ENCODE peak calls at places on chromosomes 1 and 21, in nine cellular contexts. T is IMR-90, J is A549, Q is HCT116, D is tibial nerve, V is endothelial cell of umbilical vein, M is K562, H is sigmoid colon, K is right lobe of liver. P is an unnamed sample.

GRCh38 chr1:48356901-48357300 is 115.1 kb downstream of the SPATA6 start:
- DNase-seq in T (no peak), J (no peak), Q (no peak), D (no peak), V (no peak), M (no peak), H (no peak), K (no peak), P (no peak)

GRCh38 chr1:167145965-167146364 is 52.1 kb downstream of the STYXL2 start:
- DNase-seq in T (no peak), J (no peak), Q (no peak), D (no peak), V (no peak), M (no peak), H (no peak), K (no peak), P (no peak)

GRCh38 chr1:23118957-23119792 is 49.5 kb downstream of the LUZP1 start:
- DNase-seq in T (peak), J (no peak), Q (no peak), D (no peak), V (peak), M (no peak), H (no peak), K (no peak), P (no peak)

GRCh38 chr21:44537930-44538911 is 1.8 kb downstream of the KRTAP10-1 start:
- DNase-seq in T (no peak), J (no peak), Q (no peak), D (no peak), V (no peak), M (no peak), H (peak), K (no peak), P (no peak)

GRCh38 chr1:228022571-228023293 is 15.9 kb downstream of the WNT3A start:
- DNase-seq in T (no peak), J (no peak), Q (no peak), D (no peak), V (no peak), M (no peak), H (peak), K (peak), P (no peak)

GRCh38 chr1:151199860-151200581 is 1.7 kb downstream of the PIP5K1A start:
- DNase-seq in T (peak), J (peak), Q (no peak), D (no peak), V (peak), M (peak), H (peak), K (no peak), P (peak)

GRCh38 chr1:64686828-64687724 is 57.8 kb upstream of the RAVER2 start:
- DNase-seq in T (peak), J (peak), Q (peak), D (no peak), V (peak), M (peak), H (no peak), K (no peak), P (peak)

GRCh38 chr1:119286587-119287181 is 81.9 kb upstream of the HAO2 start:
- DNase-seq in T (peak), J (peak), Q (peak), D (no peak), V (peak), M (peak), H (no peak), K (no peak), P (no peak)

GRCh38 chr1:100249155-100249536 is 488 bp downstream of the DBT start:
- DNase-seq in T (no peak), J (no peak), Q (no peak), D (no peak), V (no peak), M (peak), H (no peak), K (no peak), P (no peak)

GRCh38 chr1:14479865-14480264 is 118.6 kb upstream of the KAZN start:
- DNase-seq in T (no peak), J (no peak), Q (no peak), D (no peak), V (no peak), M (peak), H (no peak), K (no peak), P (no peak)

GRCh38 chr21:38181101-38181500 is 75.7 kb upstream of the KCNJ15 start:
- DNase-seq in T (no peak), J (no peak), Q (no peak), D (no peak), V (no peak), M (no peak), H (no peak), K (no peak), P (no peak)

GRCh38 chr1:1620433-1621139 is 5.3 kb downstream of the MIB2 start:
- DNase-seq in T (no peak), J (no peak), Q (no peak), D (no peak), V (no peak), M (no peak), H (no peak), K (peak), P (no peak)

GRCh38 chr1:162475539-162476185 is 22.0 kb upstream of the UHMK1 start:
- DNase-seq in T (no peak), J (no peak), Q (no peak), D (no peak), V (no peak), M (no peak), H (no peak), K (no peak), P (no peak)

GRCh38 chr1:192170196-192170984 is 12.1 kb downstream of the RGS18 start:
- DNase-seq in T (peak), J (no peak), Q (no peak), D (no peak), V (peak), M (peak), H (no peak), K (no peak), P (no peak)

GRCh38 chr1:172637522-172637921 is 21.4 kb upstream of the FASLG start:
- DNase-seq in T (peak), J (no peak), Q (no peak), D (no peak), V (no peak), M (peak), H (no peak), K (no peak), P (peak)

GRCh38 chr21:41453198-41453597 is 27.2 kb downstream of the MX1 start:
- DNase-seq in T (no peak), J (no peak), Q (no peak), D (no peak), V (no peak), M (no peak), H (no peak), K (no peak), P (no peak)

GRCh38 chr1:38018864-38019343 is 6.4 kb downstream of the UTP11 start:
- DNase-seq in T (peak), J (no peak), Q (no peak), D (no peak), V (peak), M (no peak), H (no peak), K (no peak), P (no peak)

GRCh38 chr1:63920154-63921117 is 146.6 kb downstream of the ROR1 start:
- DNase-seq in T (peak), J (peak), Q (no peak), D (no peak), V (peak), M (no peak), H (no peak), K (no peak), P (no peak)

GRCh38 chr1:44798481-44799365 is 1.5 kb upstream of the PLK3 start:
- DNase-seq in T (no peak), J (no peak), Q (no peak), D (peak), V (no peak), M (no peak), H (peak), K (peak), P (no peak)

GRCh38 chr1:20063861-20064292 is 6.1 kb upstream of the PLA2G5 start:
- DNase-seq in T (peak), J (no peak), Q (no peak), D (no peak), V (peak), M (no peak), H (no peak), K (no peak), P (peak)

GRCh38 chr1:24261977-24262376 is 57.2 kb upstream of the GRHL3 start:
- DNase-seq in T (no peak), J (no peak), Q (no peak), D (no peak), V (no peak), M (no peak), H (no peak), K (no peak), P (no peak)

GRCh38 chr1:212525479-212526110 is 83.0 kb upstream of the ATF3 start:
- DNase-seq in T (peak), J (no peak), Q (no peak), D (no peak), V (no peak), M (no peak), H (no peak), K (no peak), P (peak)

GRCh38 chr21:34018185-34018584 is 55.2 kb upstream of the MRPS6 start:
- DNase-seq in T (no peak), J (no peak), Q (no peak), D (no peak), V (no peak), M (no peak), H (no peak), K (no peak), P (no peak)

GRCh38 chr1:22860883-22861385 is 111.7 kb downstream of the LACTBL1 start:
- DNase-seq in T (no peak), J (no peak), Q (no peak), D (no peak), V (no peak), M (no peak), H (no peak), K (no peak), P (no peak)

GRCh38 chr1:85240174-85240601 is 19.3 kb downstream of the C1orf52 start:
- DNase-seq in T (peak), J (no peak), Q (no peak), D (no peak), V (no peak), M (peak), H (no peak), K (no peak), P (no peak)

GRCh38 chr1:59143824-59144223 is 153.1 kb upstream of the FGGY start:
- DNase-seq in T (peak), J (no peak), Q (no peak), D (no peak), V (peak), M (no peak), H (no peak), K (no peak), P (no peak)

GRCh38 chr21:42616366-42617340 is 36.8 kb upstream of the PDE9A start:
- DNase-seq in T (no peak), J (no peak), Q (no peak), D (no peak), V (no peak), M (no peak), H (no peak), K (no peak), P (no peak)

GRCh38 chr1:101520302-101520701 is 283.5 kb downstream of the S1PR1 start:
- DNase-seq in T (peak), J (peak), Q (peak), D (no peak), V (peak), M (peak), H (no peak), K (no peak), P (peak)

GRCh38 chr21:35227774-35228173 is 178.7 kb upstream of the RUNX1 start:
- DNase-seq in T (no peak), J (no peak), Q (no peak), D (no peak), V (no peak), M (no peak), H (no peak), K (no peak), P (no peak)

GRCh38 chr1:201261771-201262547 is 21.3 kb upstream of the PKP1 start:
- DNase-seq in T (peak), J (no peak), Q (no peak), D (no peak), V (no peak), M (no peak), H (peak), K (no peak), P (no peak)

GRCh38 chr1:71049951-71050598 is 2.5 kb upstream of the PTGER3 start:
- DNase-seq in T (peak), J (peak), Q (peak), D (no peak), V (peak), M (peak), H (no peak), K (no peak), P (peak)

GRCh38 chr1:236159704-236160539 is 17.6 kb downstream of the GPR137B start:
- DNase-seq in T (no peak), J (no peak), Q (no peak), D (no peak), V (no peak), M (no peak), H (peak), K (no peak), P (no peak)
- TF ChIP-seq POLR2A in T (no peak), J (no peak), Q (no peak), D (no peak), V (no peak), M (no peak), H (no peak), K (no peak), P (no peak)

DNA sequence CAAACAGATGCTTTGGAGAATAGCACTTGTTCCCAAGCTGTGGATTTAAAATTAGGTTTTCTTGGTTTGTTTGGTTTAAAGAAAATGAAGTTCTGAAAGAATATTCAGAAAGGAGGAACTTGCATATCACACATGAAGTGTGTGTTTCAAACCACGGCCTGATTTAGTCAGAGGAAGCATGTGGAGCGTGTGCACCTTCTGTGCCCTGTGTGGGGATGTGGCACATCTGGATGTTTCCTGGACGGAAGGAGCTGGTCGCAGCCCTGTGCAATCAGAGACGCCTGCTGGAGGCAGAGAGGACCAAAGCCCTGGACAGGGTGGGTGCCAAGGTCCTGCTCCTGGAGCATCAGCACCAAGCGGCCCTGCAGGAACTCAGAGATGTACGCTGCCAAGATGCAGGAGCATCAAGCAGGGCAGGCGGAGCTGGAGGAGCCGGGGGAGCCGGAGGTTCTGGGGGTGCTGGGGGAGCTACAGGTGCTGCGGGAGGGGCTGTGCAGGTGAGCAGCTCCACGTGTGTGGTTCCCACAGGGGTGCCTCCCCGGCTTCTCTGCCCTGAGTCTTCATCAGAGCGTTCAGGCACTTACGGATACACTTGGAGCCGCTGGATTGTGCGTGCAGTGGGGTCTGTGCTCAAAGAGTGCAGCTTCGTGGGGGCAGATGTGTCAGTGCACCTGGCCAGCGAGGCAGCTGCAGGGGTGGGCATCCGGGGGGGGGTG is 45.7 kb downstream of the PCNT start:
- DNase-seq in T (no peak), J (no peak), Q (no peak), D (no peak), V (no peak), M (no peak), H (no peak), K (no peak), P (no peak)
- TF ChIP-seq POLR2A in T (no peak), J (no peak), Q (no peak), D (no peak), V (no peak), M (no peak), H (no peak), K (no peak), P (no peak)

GRCh38 chr1:7768583-7768982 is 2.5 kb upstream of the VAMP3 start:
- DNase-seq in T (no peak), J (no peak), Q (no peak), D (no peak), V (no peak), M (no peak), H (no peak), K (no peak), P (no peak)

GRCh38 chr1:7770620-7770938 is 517 bp upstream of the VAMP3 start:
- DNase-seq in T (no peak), J (no peak), Q (no peak), D (no peak), V (no peak), M (no peak), H (no peak), K (no peak), P (no peak)

GRCh38 chr1:7770939-7771672 is at the start of gene VAMP3:
- DNase-seq in T (peak), J (peak), Q (peak), D (peak), V (peak), M (peak), H (peak), K (peak), P (peak)

GRCh38 chr1:7769673-7770412 is 1.3 kb upstream of the VAMP3 start:
- DNase-seq in T (no peak), J (no peak), Q (no peak), D (no peak), V (no peak), M (peak), H (no peak), K (no peak), P (no peak)

DNA sequence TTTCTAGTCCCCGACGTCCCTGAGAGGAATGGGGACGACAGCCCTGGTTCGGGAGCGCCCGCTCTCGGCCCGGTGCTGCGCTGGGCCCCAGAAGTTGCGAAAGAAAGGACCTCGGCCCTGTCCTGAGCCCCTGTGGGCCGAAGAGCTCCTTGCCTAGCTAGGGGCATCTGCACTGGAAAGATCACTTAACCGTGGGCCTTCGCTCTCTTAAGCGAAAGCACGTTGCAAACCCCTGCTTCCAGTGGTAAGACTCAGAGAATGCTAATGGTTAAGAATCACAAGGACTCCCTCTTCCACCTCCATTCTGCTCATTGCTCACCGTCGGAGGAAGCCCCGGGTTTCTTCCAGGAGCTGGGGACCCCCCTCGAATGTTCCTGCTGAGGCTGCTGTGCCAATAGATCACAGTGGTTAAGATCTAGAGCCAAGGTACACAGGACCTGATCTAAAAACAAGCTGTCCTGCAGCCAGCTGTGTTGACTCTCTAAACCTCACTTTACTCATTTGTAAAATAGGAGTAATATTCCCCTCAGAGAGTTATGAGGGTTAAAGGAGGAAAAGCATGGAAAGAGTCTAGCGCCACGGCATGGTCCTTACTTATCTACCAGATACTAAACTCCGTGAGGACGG is 690 bp downstream of the VAMP3 start:
- DNase-seq in T (no peak), J (no peak), Q (no peak), D (no peak), V (peak), M (no peak), H (no peak), K (no peak), P (no peak)
- TF ChIP-seq POLR2A in T (no peak), J (no peak), Q (no peak), D (no peak), V (no peak), M (no peak), H (no peak), K (no peak), P (no peak)

GRCh38 chr1:56968878-56969495 is 3.2 kb upstream of the C8B start:
- DNase-seq in T (no peak), J (no peak), Q (no peak), D (no peak), V (no peak), M (no peak), H (no peak), K (no peak), P (no peak)

GRCh38 chr1:56973898-56974752 is 8.3 kb upstream of the C8B start:
- DNase-seq in T (no peak), J (no peak), Q (no peak), D (no peak), V (no peak), M (no peak), H (no peak), K (no peak), P (no peak)

GRCh38 chr1:56975446-56975845 is 9.6 kb upstream of the C8B start:
- DNase-seq in T (no peak), J (no peak), Q (no peak), D (no peak), V (no peak), M (no peak), H (no peak), K (no peak), P (no peak)

GRCh38 chr1:56970280-56970679 is 4.5 kb upstream of the C8B start:
- DNase-seq in T (no peak), J (no peak), Q (no peak), D (no peak), V (no peak), M (no peak), H (no peak), K (no peak), P (no peak)

GRCh38 chr1:56972971-56973370 is 7.2 kb upstream of the C8B start:
- DNase-seq in T (no peak), J (no peak), Q (no peak), D (no peak), V (no peak), M (no peak), H (no peak), K (no peak), P (no peak)
- TF ChIP-seq POLR2A in T (no peak), J (no peak), Q (no peak), D (no peak), V (no peak), M (no peak), H (no peak), K (no peak), P (no peak)

GRCh38 chr1:27348861-27349783 is 7.3 kb downstream of the SYTL1 start:
- DNase-seq in T (no peak), J (peak), Q (peak), D (no peak), V (no peak), M (peak), H (no peak), K (no peak), P (peak)
- TF ChIP-seq POLR2A in T (no peak), J (no peak), Q (no peak), D (no peak), V (no peak), M (no peak), H (no peak), K (no peak), P (no peak)

DNA sequence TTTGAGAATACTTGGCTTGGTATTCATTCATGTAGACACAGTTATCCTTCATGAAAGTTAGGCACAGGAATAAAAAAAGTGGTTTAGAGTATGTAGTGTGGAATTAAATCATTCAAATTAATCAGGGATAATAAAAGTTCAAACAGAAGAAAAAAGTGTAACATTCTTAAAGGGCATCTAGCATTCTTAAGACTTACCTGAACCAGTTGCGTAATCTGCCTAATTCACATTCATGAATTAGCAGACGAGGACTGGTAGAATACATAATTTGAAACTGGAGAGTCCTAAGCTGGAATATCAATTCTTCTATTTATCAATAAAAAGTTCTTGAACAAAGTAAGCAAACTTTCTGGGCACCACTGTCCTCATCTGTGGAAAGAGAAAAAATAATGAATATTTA is 157.0 kb upstream of the DEPDC1 start:
- DNase-seq in T (no peak), J (no peak), Q (no peak), D (no peak), V (no peak), M (no peak), H (no peak), K (no peak), P (no peak)
- TF ChIP-seq POLR2A in T (no peak), J (no peak), Q (no peak), D (no peak), V (no peak), M (no peak), H (no peak), K (no peak), P (no peak)

P was measured in H54.